ENCODE peak calls at places on chromosomes 1 and 21, in ten cellular contexts. R is central memory CD4-positive, alpha-beta T cell; Y is stomach; B is KG1; A is activated CD8-positive, alpha-beta memory T cell treated with anti-CD3 and anti-CD28 coated beads for 24 hours; J is memory B cell; I is CD8-positive, alpha-beta memory T cell; P is activated CD4-positive, alpha-beta T cell treated with anti-CD3 and anti-CD28 coated beads, Interleukin-2, amount 50 U/mL, for 48 hours; W is M059J; D is cardiac fibroblast. K is an unnamed sample.

GRCh38 chr1:224880593-224881307 is 48.7 kb upstream of the DNAH14 start:
- DNase-seq in I (no peak), Y (no peak), W (no peak), A (no peak), D (peak), P (no peak), B (no peak), J (no peak), R (no peak), K (peak)

GRCh38 chr1:2314803-2315710 is 76.3 kb downstream of the MORN1 start:
- DNase-seq in P (peak), A (peak), R (peak), Y (peak), J (peak), I (peak), D (peak), W (peak), B (no peak), K (no peak)

GRCh38 chr1:53726009-53726600 is 12.9 kb downstream of the GLIS1 start:
- DNase-seq in W (no peak), B (no peak), I (no peak), A (no peak), Y (no peak), J (no peak), P (no peak), D (no peak), R (no peak), K (no peak)

GRCh38 chr1:35929730-35930592 is 944 bp upstream of the AGO3 start:
- DNase-seq in Y (peak), W (peak), P (peak), R (peak), B (peak), D (peak), I (peak), A (peak), J (peak), K (peak)

GRCh38 chr1:222464841-222465210 is 83.1 kb downstream of the HHIPL2 start:
- DNase-seq in A (peak), J (peak), B (peak), Y (peak), R (peak), P (peak), I (peak), W (peak), D (peak), K (no peak)

GRCh38 chr1:72285074-72285425 is 2.7 kb upstream of the NEGR1 start:
- DNase-seq in D (no peak), Y (no peak), J (no peak), B (no peak), W (no peak), I (no peak), R (no peak), P (no peak), A (no peak), K (no peak)

GRCh38 chr21:17348357-17348756 is 164.5 kb upstream of the CXADR start:
- DNase-seq in Y (no peak), R (no peak), W (no peak), A (no peak), I (no peak), B (no peak), D (no peak), P (no peak), J (no peak), K (no peak)

GRCh38 chr1:181493885-181494284 is 10.6 kb downstream of the CACNA1E start:
- DNase-seq in J (no peak), W (no peak), Y (no peak), I (no peak), A (no peak), P (no peak), D (no peak), R (no peak), B (no peak), K (no peak)

GRCh38 chr1:48028218-48028804 is 31.1 kb upstream of the TRABD2B start:
- DNase-seq in W (no peak), I (no peak), J (no peak), D (no peak), P (no peak), Y (no peak), R (no peak), B (no peak), A (no peak), K (no peak)

GRCh38 chr1:32321712-32322291 is 14.2 kb downstream of the MARCKSL1 start:
- DNase-seq in A (no peak), Y (peak), B (no peak), D (no peak), W (no peak), J (no peak), P (no peak), I (no peak), R (peak), K (peak)

GRCh38 chr21:39004776-39005605 is 178.3 kb downstream of the PSMG1 start:
- DNase-seq in D (peak), B (peak), A (no peak), P (no peak), Y (peak), R (no peak), W (peak), J (no peak), I (no peak), K (no peak)

GRCh38 chr1:167553136-167554027 is at the start of gene CREG1:
- DNase-seq in A (peak), D (peak), B (peak), R (peak), I (peak), Y (peak), J (peak), W (peak), P (peak), K (peak)